ENCODE peak calls at places on chromosomes 11 and 22, in five cellular contexts. One of them, this sample, is unnamed.
A peak's percentile ranks its signal among the peaks of the same experiment; 100 is the strongest.

GRCh38 chr11:40292636-40293585 is 1166.5 kb downstream of the LRRC4C start:
- DNase-seq in CD4-positive, CD25-positive, alpha-beta regulatory T cell: no peak
- DNase-seq in effector memory CD4-positive, alpha-beta T cell: no peak
- DNase-seq in thoracic aorta: no peak
- DNase-seq in aorta: no peak
- DNase-seq in this sample: no peak

GRCh38 chr11:6737872-6738466 is 33.8 kb downstream of the OR2AG2 start:
- DNase-seq in CD4-positive, CD25-positive, alpha-beta regulatory T cell: peak; percentile 62
- DNase-seq in effector memory CD4-positive, alpha-beta T cell: peak; percentile 57
- DNase-seq in thoracic aorta: no peak
- DNase-seq in aorta: no peak
- DNase-seq in this sample: no peak

GRCh38 chr11:32137263-32137662 is 46.4 kb downstream of the RCN1 start:
- DNase-seq in CD4-positive, CD25-positive, alpha-beta regulatory T cell: no peak
- DNase-seq in effector memory CD4-positive, alpha-beta T cell: no peak
- DNase-seq in thoracic aorta: no peak
- DNase-seq in aorta: no peak
- DNase-seq in this sample: no peak

GRCh38 chr11:122717264-122717867 is 61.8 kb downstream of the UBASH3B start:
- DNase-seq in CD4-positive, CD25-positive, alpha-beta regulatory T cell: no peak
- DNase-seq in effector memory CD4-positive, alpha-beta T cell: no peak
- DNase-seq in thoracic aorta: no peak
- DNase-seq in aorta: no peak
- DNase-seq in this sample: no peak

GRCh38 chr11:123145220-123145619 is 49.8 kb downstream of the CLMP start:
- DNase-seq in CD4-positive, CD25-positive, alpha-beta regulatory T cell: no peak
- DNase-seq in effector memory CD4-positive, alpha-beta T cell: no peak
- DNase-seq in thoracic aorta: peak; percentile 28
- DNase-seq in aorta: no peak
- DNase-seq in this sample: no peak

GRCh38 chr22:28856095-28856455 is 27.3 kb upstream of the ZNRF3 start:
- DNase-seq in CD4-positive, CD25-positive, alpha-beta regulatory T cell: no peak
- DNase-seq in effector memory CD4-positive, alpha-beta T cell: no peak
- DNase-seq in thoracic aorta: no peak
- DNase-seq in aorta: no peak
- DNase-seq in this sample: no peak

GRCh38 chr11:78742430-78742829 is 167.8 kb upstream of the NARS2 start:
- DNase-seq in CD4-positive, CD25-positive, alpha-beta regulatory T cell: no peak
- DNase-seq in effector memory CD4-positive, alpha-beta T cell: no peak
- DNase-seq in thoracic aorta: peak; percentile 14
- DNase-seq in aorta: peak; percentile 80
- DNase-seq in this sample: peak; percentile 72

GRCh38 chr11:102552447-102553200 is 22.1 kb upstream of the MMP7 start:
- DNase-seq in CD4-positive, CD25-positive, alpha-beta regulatory T cell: no peak
- DNase-seq in effector memory CD4-positive, alpha-beta T cell: no peak
- DNase-seq in thoracic aorta: no peak
- DNase-seq in aorta: no peak
- DNase-seq in this sample: no peak

GRCh38 chr11:74019860-74020259 is 11.0 kb upstream of the UCP3 start:
- DNase-seq in CD4-positive, CD25-positive, alpha-beta regulatory T cell: no peak
- DNase-seq in effector memory CD4-positive, alpha-beta T cell: no peak
- DNase-seq in thoracic aorta: no peak
- DNase-seq in aorta: no peak
- DNase-seq in this sample: peak; percentile 73

GRCh38 chr11:86745571-86745970 is 54.8 kb upstream of the PRSS23 start:
- DNase-seq in CD4-positive, CD25-positive, alpha-beta regulatory T cell: no peak
- DNase-seq in effector memory CD4-positive, alpha-beta T cell: no peak
- DNase-seq in thoracic aorta: no peak
- DNase-seq in aorta: no peak
- DNase-seq in this sample: no peak

GRCh38 chr11:59114344-59114743 is 7.3 kb downstream of the FAM111B start:
- DNase-seq in CD4-positive, CD25-positive, alpha-beta regulatory T cell: no peak
- DNase-seq in effector memory CD4-positive, alpha-beta T cell: no peak
- DNase-seq in thoracic aorta: no peak
- DNase-seq in aorta: no peak
- DNase-seq in this sample: no peak
- H3K4me1 ChIP-seq in CD4-positive, CD25-positive, alpha-beta regulatory T cell: no peaks in the 10 kb centered on the region
- H3K4me1 ChIP-seq in effector memory CD4-positive, alpha-beta T cell: no peaks in the 10 kb centered on the region
- H3K4me1 ChIP-seq in thoracic aorta: no peaks in the 10 kb centered on the region
- H3K4me1 ChIP-seq in aorta: no peaks in the 10 kb centered on the region
- H3K4me1 ChIP-seq in this sample: no peaks in the 10 kb centered on the region

DNA sequence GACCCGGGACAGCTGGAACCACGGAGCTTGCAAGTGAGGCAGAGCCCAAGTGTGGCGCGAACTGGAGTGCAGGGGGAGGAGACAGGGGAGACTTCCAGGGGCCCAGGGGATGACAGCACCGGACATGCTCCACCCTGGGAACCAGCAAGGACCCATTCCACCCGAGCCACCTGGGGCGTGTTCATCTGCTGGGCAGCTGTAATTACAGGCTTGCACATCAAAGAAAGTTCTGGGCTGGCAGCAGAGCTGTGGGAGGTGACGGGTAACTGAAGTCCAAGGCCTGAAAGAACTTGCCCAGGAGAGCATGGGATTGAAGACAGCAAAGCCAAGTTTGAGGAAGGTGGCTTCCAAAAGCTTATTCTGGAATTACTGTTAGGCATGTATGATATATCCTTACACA is 16.3 kb downstream of the CERK start:
- DNase-seq in CD4-positive, CD25-positive, alpha-beta regulatory T cell: no peak
- DNase-seq in effector memory CD4-positive, alpha-beta T cell: no peak
- DNase-seq in thoracic aorta: no peak
- DNase-seq in aorta: no peak
- DNase-seq in this sample: peak; percentile 59
- H3K4me1 ChIP-seq in CD4-positive, CD25-positive, alpha-beta regulatory T cell: no peaks in the 10 kb centered on the region
- H3K4me1 ChIP-seq in effector memory CD4-positive, alpha-beta T cell: peaks cover 4% of the 10 kb centered on the region
- H3K4me1 ChIP-seq in thoracic aorta: no peaks in the 10 kb centered on the region
- H3K4me1 ChIP-seq in aorta: no peaks in the 10 kb centered on the region
- H3K4me1 ChIP-seq in this sample: no peaks in the 10 kb centered on the region

DNA sequence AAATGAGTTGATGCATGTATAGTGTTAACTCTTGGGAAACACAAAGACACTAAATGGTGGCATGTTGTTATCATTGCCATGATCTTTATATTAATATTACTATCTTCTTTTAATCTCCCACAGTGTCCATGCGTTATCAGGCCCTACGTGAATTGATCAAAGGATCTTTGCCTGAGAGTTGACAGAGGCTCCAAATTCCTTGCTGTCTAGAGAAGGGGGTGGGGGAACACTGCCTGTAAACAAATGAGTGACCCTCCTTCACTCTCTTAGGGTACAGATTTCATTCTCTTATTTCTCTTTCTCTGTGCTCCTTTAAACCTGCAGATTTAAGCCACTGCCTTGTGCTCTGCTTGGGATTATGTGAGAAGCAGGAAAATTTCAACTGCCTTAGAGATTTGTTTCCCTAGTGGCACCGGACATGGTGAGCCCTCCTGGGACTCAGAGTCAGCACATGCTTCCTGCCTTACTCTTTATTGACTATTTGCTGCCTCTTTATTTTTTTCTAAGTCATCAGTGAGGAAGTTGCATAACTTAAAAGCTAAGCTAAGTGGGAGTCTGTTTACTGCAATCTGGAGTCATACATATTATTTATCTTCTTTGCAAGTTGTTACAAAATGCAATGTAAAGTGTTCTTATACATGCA is 122.9 kb downstream of the MAML2 start:
- DNase-seq in CD4-positive, CD25-positive, alpha-beta regulatory T cell: no peak
- DNase-seq in effector memory CD4-positive, alpha-beta T cell: no peak
- DNase-seq in thoracic aorta: no peak
- DNase-seq in aorta: no peak
- DNase-seq in this sample: no peak
- H3K4me1 ChIP-seq in CD4-positive, CD25-positive, alpha-beta regulatory T cell: peaks cover 74% of the 10 kb centered on the region
- H3K4me1 ChIP-seq in effector memory CD4-positive, alpha-beta T cell: peaks cover 64% of the 10 kb centered on the region
- H3K4me1 ChIP-seq in thoracic aorta: peaks cover 65% of the 10 kb centered on the region
- H3K4me1 ChIP-seq in aorta: peaks cover 16% of the 10 kb centered on the region
- H3K4me1 ChIP-seq in this sample: peaks cover 18% of the 10 kb centered on the region

DNA sequence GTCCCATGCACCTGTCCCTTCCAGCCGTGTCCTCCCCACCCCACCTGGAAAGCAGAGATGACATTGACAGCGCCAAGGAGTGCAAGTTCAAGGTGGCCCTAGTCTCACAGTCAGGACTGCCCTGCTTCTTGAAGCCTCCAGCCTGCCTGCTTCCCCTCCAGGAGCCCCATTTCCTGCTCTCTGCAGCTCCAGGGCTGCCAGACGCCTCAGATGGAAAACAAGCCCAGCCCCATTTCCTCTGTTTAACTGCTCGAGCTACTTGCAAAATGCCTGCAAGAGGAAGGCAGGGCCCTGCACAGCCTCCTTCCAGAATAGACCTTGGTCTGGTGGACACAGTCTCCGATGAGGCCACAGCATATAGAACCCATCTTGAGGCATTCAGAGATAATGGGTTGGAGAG is 5.0 kb upstream of the DGKZ start:
- DNase-seq in CD4-positive, CD25-positive, alpha-beta regulatory T cell: no peak
- DNase-seq in effector memory CD4-positive, alpha-beta T cell: no peak
- DNase-seq in thoracic aorta: no peak
- DNase-seq in aorta: no peak
- DNase-seq in this sample: no peak
- H3K4me1 ChIP-seq in CD4-positive, CD25-positive, alpha-beta regulatory T cell: peaks cover 42% of the 10 kb centered on the region
- H3K4me1 ChIP-seq in effector memory CD4-positive, alpha-beta T cell: peaks cover 44% of the 10 kb centered on the region
- H3K4me1 ChIP-seq in thoracic aorta: no peaks in the 10 kb centered on the region
- H3K4me1 ChIP-seq in aorta: no peaks in the 10 kb centered on the region
- H3K4me1 ChIP-seq in this sample: no peaks in the 10 kb centered on the region

GRCh38 chr11:44942029-44942710 is 8.5 kb downstream of the TP53I11 start:
- DNase-seq in CD4-positive, CD25-positive, alpha-beta regulatory T cell: no peak
- DNase-seq in effector memory CD4-positive, alpha-beta T cell: no peak
- DNase-seq in thoracic aorta: no peak
- DNase-seq in aorta: no peak
- DNase-seq in this sample: no peak
- H3K4me1 ChIP-seq in CD4-positive, CD25-positive, alpha-beta regulatory T cell: peaks cover 5% of the 10 kb centered on the region
- H3K4me1 ChIP-seq in effector memory CD4-positive, alpha-beta T cell: peaks cover 4% of the 10 kb centered on the region
- H3K4me1 ChIP-seq in thoracic aorta: no peaks in the 10 kb centered on the region
- H3K4me1 ChIP-seq in aorta: no peaks in the 10 kb centered on the region
- H3K4me1 ChIP-seq in this sample: peaks cover 8% of the 10 kb centered on the region

GRCh38 chr11:61696602-61697001 is 16.4 kb downstream of the DAGLA start:
- DNase-seq in CD4-positive, CD25-positive, alpha-beta regulatory T cell: no peak
- DNase-seq in effector memory CD4-positive, alpha-beta T cell: no peak
- DNase-seq in thoracic aorta: no peak
- DNase-seq in aorta: no peak
- DNase-seq in this sample: no peak

GRCh38 chr11:61695917-61696316 is 15.7 kb downstream of the DAGLA start:
- DNase-seq in CD4-positive, CD25-positive, alpha-beta regulatory T cell: peak; percentile 78
- DNase-seq in effector memory CD4-positive, alpha-beta T cell: peak; percentile 91
- DNase-seq in thoracic aorta: peak; percentile 46
- DNase-seq in aorta: peak; percentile 92
- DNase-seq in this sample: peak; percentile 87

GRCh38 chr11:61694971-61695706 is 14.9 kb downstream of the DAGLA start:
- DNase-seq in CD4-positive, CD25-positive, alpha-beta regulatory T cell: no peak
- DNase-seq in effector memory CD4-positive, alpha-beta T cell: no peak
- DNase-seq in thoracic aorta: no peak
- DNase-seq in aorta: no peak
- DNase-seq in this sample: peak; percentile 89

GRCh38 chr11:61691378-61692156 is 11.4 kb downstream of the DAGLA start:
- DNase-seq in CD4-positive, CD25-positive, alpha-beta regulatory T cell: no peak
- DNase-seq in effector memory CD4-positive, alpha-beta T cell: no peak
- DNase-seq in thoracic aorta: no peak
- DNase-seq in aorta: no peak
- DNase-seq in this sample: no peak

DNA sequence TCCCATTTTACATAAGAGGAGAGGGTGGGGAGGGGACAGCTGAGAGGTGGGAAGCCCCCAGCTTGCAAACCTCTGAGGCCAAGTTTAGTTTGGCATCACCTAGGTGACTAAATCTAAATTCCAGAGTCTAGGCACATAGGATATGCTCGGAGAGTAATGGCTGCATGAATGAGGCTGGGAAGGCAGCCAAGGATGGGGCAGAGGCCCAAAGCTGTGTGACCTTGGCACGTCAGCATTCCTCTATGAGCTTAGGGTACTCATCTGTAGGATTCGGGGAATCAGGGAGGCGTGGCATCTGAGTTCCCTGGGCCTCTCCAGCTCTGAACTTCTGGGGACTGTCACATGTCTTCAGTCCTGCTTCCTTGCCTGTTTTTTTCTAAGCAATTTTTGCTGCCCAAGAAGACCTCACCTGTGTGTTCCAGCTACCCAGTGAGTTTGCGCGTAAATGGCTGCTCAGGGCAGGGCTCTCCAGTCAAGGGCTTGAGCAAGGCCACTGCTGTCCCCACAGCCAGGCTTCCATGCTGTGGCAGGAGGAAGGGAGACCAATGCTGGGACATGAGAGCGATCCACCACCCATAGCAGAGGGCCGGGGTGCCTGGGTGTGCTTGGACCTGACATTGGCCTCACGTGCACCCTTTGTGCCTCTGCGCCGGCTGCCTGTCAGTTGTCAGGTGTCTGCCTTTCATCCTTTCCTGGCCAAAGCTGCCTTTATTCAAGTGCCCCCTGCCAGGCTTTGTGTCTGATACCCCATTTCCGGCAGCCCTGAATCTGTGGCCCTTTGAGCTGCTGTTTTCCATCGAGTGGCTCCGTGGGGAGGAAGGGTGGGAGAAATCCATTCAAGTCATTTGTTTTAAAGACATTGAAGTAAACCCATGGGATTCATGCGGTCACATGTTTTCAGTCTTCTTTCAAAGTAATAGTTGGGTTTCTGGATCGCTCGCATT is 14.0 kb downstream of the DAGLA start:
- DNase-seq in CD4-positive, CD25-positive, alpha-beta regulatory T cell: no peak
- DNase-seq in effector memory CD4-positive, alpha-beta T cell: no peak
- DNase-seq in thoracic aorta: no peak
- DNase-seq in aorta: no peak
- DNase-seq in this sample: no peak
- H3K4me1 ChIP-seq in CD4-positive, CD25-positive, alpha-beta regulatory T cell: peaks cover 16% of the 10 kb centered on the region
- H3K4me1 ChIP-seq in effector memory CD4-positive, alpha-beta T cell: peaks cover 26% of the 10 kb centered on the region
- H3K4me1 ChIP-seq in thoracic aorta: peaks cover 7% of the 10 kb centered on the region
- H3K4me1 ChIP-seq in aorta: no peaks in the 10 kb centered on the region
- H3K4me1 ChIP-seq in this sample: peaks cover 22% of the 10 kb centered on the region

GRCh38 chr11:14641801-14642200 is 1.8 kb upstream of the PDE3B start:
- DNase-seq in CD4-positive, CD25-positive, alpha-beta regulatory T cell: no peak
- DNase-seq in effector memory CD4-positive, alpha-beta T cell: no peak
- DNase-seq in thoracic aorta: no peak
- DNase-seq in aorta: no peak
- DNase-seq in this sample: no peak
- H3K4me1 ChIP-seq in CD4-positive, CD25-positive, alpha-beta regulatory T cell: peaks cover 58% of the 10 kb centered on the region
- H3K4me1 ChIP-seq in effector memory CD4-positive, alpha-beta T cell: peaks cover 2% of the 10 kb centered on the region
- H3K4me1 ChIP-seq in thoracic aorta: peaks cover 10% of the 10 kb centered on the region
- H3K4me1 ChIP-seq in aorta: peaks cover 2% of the 10 kb centered on the region
- H3K4me1 ChIP-seq in this sample: no peaks in the 10 kb centered on the region

This sample was measured in breast epithelium.